ENCODE peak calls at places on chromosomes 5 and 9, in ten cellular contexts. M is adrenal gland; P is suprapubic skin; I is AG10803; O is PC-9; Z is cardiac fibroblast; V is fibroblast of lung; E is astrocyte of the spinal cord; D is dorsolateral prefrontal cortex; G is CD8-positive, alpha-beta T cell. Y is an unnamed sample.

GRCh38 chr9:77809552-77809951 is 161.4 kb upstream of the GNA14 start:
- DNase-seq in V (no peak), P (no peak), D (no peak), M (no peak), E (no peak), I (no peak), O (no peak), G (no peak), Z (no peak), Y (no peak)

GRCh38 chr5:134525687-134526482 is 415 bp downstream of the JADE2 start:
- DNase-seq in D (peak; percentile 73), Z (peak; percentile 85), I (peak; percentile 81), G (peak; percentile 69), V (peak; percentile 86), P (peak; percentile 88), E (peak; percentile 86), M (peak; percentile 91), O (peak; percentile 47), Y (peak; percentile 75)

GRCh38 chr5:66222455-66222854 is 78.4 kb downstream of the SREK1 start:
- DNase-seq in Z (no peak), D (no peak), G (no peak), E (no peak), V (no peak), O (peak; percentile 25), M (no peak), P (no peak), I (no peak), Y (no peak)

GRCh38 chr5:137078171-137078665 is 420.9 kb downstream of the SPOCK1 start:
- DNase-seq in V (no peak), O (peak; percentile 82), P (no peak), G (no peak), D (no peak), M (no peak), E (peak; percentile 33), Z (peak; percentile 3), I (no peak), Y (peak; percentile 17)

GRCh38 chr5:24598926-24599325 is 45.9 kb downstream of the CDH10 start:
- DNase-seq in Z (no peak), P (no peak), I (no peak), G (no peak), V (no peak), E (no peak), O (no peak), M (no peak), D (no peak), Y (no peak)

GRCh38 chr9:33289501-33289900 is 815 bp upstream of the NFX1 start:
- DNase-seq in Z (peak; percentile 29), I (peak; percentile 9), G (peak; percentile 15), D (no peak), P (no peak), V (no peak), O (no peak), E (peak; percentile 9), M (peak; percentile 59), Y (peak; percentile 22)

GRCh38 chr9:128072144-128073021 is 4.4 kb downstream of the SLC25A25 start:
- DNase-seq in G (peak; percentile 65), I (peak; percentile 76), V (peak; percentile 93), P (peak; percentile 94), M (peak; percentile 96), Z (peak; percentile 87), D (peak; percentile 25), E (peak; percentile 84), O (peak; percentile 77), Y (peak; percentile 84)

GRCh38 chr5:93342563-93343061 is 238.4 kb downstream of the NR2F1-AS1 start:
- DNase-seq in O (no peak), E (no peak), P (no peak), Z (no peak), I (no peak), G (no peak), M (no peak), V (no peak), D (no peak), Y (no peak)

GRCh38 chr5:570886-571285 is 41.3 kb upstream of the CEP72 start:
- DNase-seq in M (peak; percentile 25), V (no peak), E (no peak), P (peak; percentile 72), D (no peak), I (no peak), O (no peak), Z (no peak), G (no peak), Y (no peak)

GRCh38 chr5:163563112-163563511 is 57.7 kb downstream of the MAT2B start:
- DNase-seq in O (no peak), G (no peak), I (no peak), P (no peak), E (no peak), V (no peak), M (no peak), D (no peak), Z (no peak), Y (no peak)

GRCh38 chr5:141186897-141187512 is at the start of gene PCDHB9:
- DNase-seq in M (no peak), G (no peak), I (peak; percentile 25), D (no peak), Z (peak; percentile 8), E (no peak), P (no peak), V (peak; percentile 6), O (peak; percentile 11), Y (peak; percentile 16)

GRCh38 chr5:39422036-39422606 is 2.7 kb downstream of the DAB2 start:
- DNase-seq in V (no peak), D (no peak), P (no peak), I (no peak), O (no peak), M (no peak), Z (no peak), E (no peak), G (no peak), Y (peak; percentile 32)

GRCh38 chr5:72723584-72723983 is 92.9 kb upstream of the TNPO1 start:
- DNase-seq in G (no peak), O (peak; percentile 29), Z (no peak), P (no peak), E (no peak), I (no peak), V (no peak), D (no peak), M (no peak), Y (peak; percentile 6)

GRCh38 chr9:119349548-119349947 is 19.7 kb downstream of the BRINP1 start:
- DNase-seq in E (no peak), P (no peak), V (no peak), D (no peak), M (no peak), Z (no peak), O (no peak), I (no peak), G (no peak), Y (no peak)
- H3K4me3 ChIP-seq in E (no peak overlapping the region), P (no peak overlapping the region), V (no peak overlapping the region), D (peak overlapping the region; percentile 41), M (no peak overlapping the region), Z (no peak overlapping the region), O (no peak overlapping the region), I (no peak overlapping the region), G (no peak overlapping the region), Y (no peak overlapping the region)

GRCh38 chr9:35191105-35191504 is 29.3 kb downstream of the UNC13B start:
- DNase-seq in P (no peak), V (no peak), I (no peak), M (no peak), E (no peak), D (no peak), G (no peak), O (no peak), Z (no peak), Y (no peak)

GRCh38 chr9:35198191-35198590 is 36.4 kb downstream of the UNC13B start:
- DNase-seq in V (no peak), D (no peak), O (no peak), Z (no peak), G (no peak), M (no peak), E (no peak), I (no peak), P (no peak), Y (no peak)

GRCh38 chr9:35195683-35196082 is 33.9 kb downstream of the UNC13B start:
- DNase-seq in G (no peak), P (no peak), D (no peak), O (no peak), Z (peak; percentile 3), E (peak; percentile 27), I (peak; percentile 21), V (peak; percentile 9), M (no peak), Y (peak; percentile 48)

GRCh38 chr9:35193762-35194161 is 32.0 kb downstream of the UNC13B start:
- DNase-seq in Z (peak; percentile 2), D (no peak), P (no peak), M (no peak), V (peak; percentile 4), E (no peak), G (no peak), I (no peak), O (no peak), Y (peak; percentile 10)
- TF ChIP-seq CTCF in Z (peak; percentile 6), D (no peak), P (no peak), M (no peak), V (no peak), E (no peak), G (no peak), I (no peak), O (no peak), Y (peak; percentile 11)

GRCh38 chr5:179794171-179794570 is 385 bp downstream of the LTC4S start:
- DNase-seq in V (no peak), M (no peak), P (no peak), Z (no peak), E (no peak), O (no peak), D (no peak), G (no peak), I (no peak), Y (no peak)
- H3K4me3 ChIP-seq in V (no peak overlapping the region), M (no peak overlapping the region), P (peak overlapping the region; percentile 69), Z (peak overlapping the region; percentile 27), E (no peak overlapping the region), O (no peak overlapping the region), D (peak overlapping the region; percentile 74), G (peak overlapping the region; percentile 50), I (no peak overlapping the region), Y (no peak overlapping the region)

DNA sequence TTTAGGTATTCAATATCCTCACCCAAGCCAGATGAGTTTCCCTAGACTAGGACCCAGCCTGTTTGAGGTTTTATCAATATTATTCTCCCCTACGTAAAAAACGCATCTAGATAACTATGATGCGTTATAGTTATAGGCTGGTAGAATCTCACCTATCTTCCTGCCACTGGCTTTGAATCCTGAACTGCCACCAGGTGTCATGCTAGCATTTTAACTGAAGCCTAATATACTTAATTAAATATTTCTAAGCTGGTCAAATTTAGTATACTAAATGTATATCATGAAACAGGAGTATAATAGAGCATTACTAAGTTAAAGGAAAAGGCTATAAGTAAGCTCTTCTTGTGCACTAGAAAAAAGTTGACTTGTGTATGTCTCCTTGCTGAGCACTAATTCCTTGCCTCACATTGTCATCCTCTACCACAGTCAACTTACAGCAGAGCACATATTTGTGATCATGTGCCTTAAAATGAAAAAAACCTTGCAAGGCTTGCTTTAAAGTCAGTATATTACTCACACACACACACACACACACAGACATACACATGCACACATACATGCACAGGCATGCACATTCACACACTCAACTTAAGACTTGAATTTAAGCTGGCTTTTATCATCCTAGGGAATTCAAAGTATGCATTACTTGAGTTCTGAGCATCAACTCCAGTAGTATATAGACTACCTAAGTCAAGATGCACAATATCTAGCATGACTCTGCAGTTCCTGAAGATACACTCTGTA is 303.4 kb downstream of the ADGRV1 start:
- DNase-seq in E (no peak), I (no peak), G (no peak), V (no peak), Z (no peak), M (no peak), O (no peak), P (no peak), D (no peak), Y (no peak)
- TF ChIP-seq CTCF in E (no peak), I (no peak), G (no peak), V (peak; percentile 6), Z (no peak), M (no peak), O (peak; percentile 58), P (no peak), D (no peak), Y (no peak)